ENCODE peak calls at places on chromosome 4, in four cellular contexts. One of them, this sample, is unnamed.

GRCh38 chr4:87849612-87850011 is 16.8 kb downstream of the MEPE start:
- DNase-seq in memory B cell: no peak
- DNase-seq in neural progenitor cell: no peak
- DNase-seq in stimulated activated CD4-positive, alpha-beta T cell treated with anti-CD3 and anti-CD28 coated beads, Interleukin-2, amount 100 ng/mL, for 48 hours: no peak
- DNase-seq in this sample: no peak

GRCh38 chr4:166169111-166169510 is 296.1 kb downstream of the TLL1 start:
- DNase-seq in neural progenitor cell: peak; percentile 58
- DNase-seq in memory B cell: no peak
- DNase-seq in stimulated activated CD4-positive, alpha-beta T cell treated with anti-CD3 and anti-CD28 coated beads, Interleukin-2, amount 100 ng/mL, for 48 hours: no peak
- DNase-seq in this sample: no peak

GRCh38 chr4:172040766-172041165 is 227.6 kb downstream of the GALNTL6 start:
- DNase-seq in neural progenitor cell: no peak
- DNase-seq in memory B cell: no peak
- DNase-seq in stimulated activated CD4-positive, alpha-beta T cell treated with anti-CD3 and anti-CD28 coated beads, Interleukin-2, amount 100 ng/mL, for 48 hours: no peak
- DNase-seq in this sample: no peak

GRCh38 chr4:152534541-152535231 is 1.2 kb downstream of the FBXW7 start:
- DNase-seq in neural progenitor cell: peak; percentile 61
- DNase-seq in memory B cell: peak; percentile 50
- DNase-seq in stimulated activated CD4-positive, alpha-beta T cell treated with anti-CD3 and anti-CD28 coated beads, Interleukin-2, amount 100 ng/mL, for 48 hours: peak; percentile 30
- DNase-seq in this sample: no peak

GRCh38 chr4:147825451-147826287 is 93.8 kb downstream of the ARHGAP10 start:
- DNase-seq in stimulated activated CD4-positive, alpha-beta T cell treated with anti-CD3 and anti-CD28 coated beads, Interleukin-2, amount 100 ng/mL, for 48 hours: no peak
- DNase-seq in neural progenitor cell: no peak
- DNase-seq in memory B cell: no peak
- DNase-seq in this sample: no peak

GRCh38 chr4:77566148-77566547 is 39.5 kb upstream of the CXCL13 start:
- DNase-seq in neural progenitor cell: no peak
- DNase-seq in memory B cell: no peak
- DNase-seq in stimulated activated CD4-positive, alpha-beta T cell treated with anti-CD3 and anti-CD28 coated beads, Interleukin-2, amount 100 ng/mL, for 48 hours: no peak
- DNase-seq in this sample: no peak

GRCh38 chr4:158130204-158130603 is 42.6 kb downstream of the GASK1B start:
- DNase-seq in memory B cell: no peak
- DNase-seq in stimulated activated CD4-positive, alpha-beta T cell treated with anti-CD3 and anti-CD28 coated beads, Interleukin-2, amount 100 ng/mL, for 48 hours: no peak
- DNase-seq in neural progenitor cell: no peak
- DNase-seq in this sample: no peak

GRCh38 chr4:54484361-54484760 is 173.4 kb upstream of the KIT start:
- DNase-seq in memory B cell: no peak
- DNase-seq in stimulated activated CD4-positive, alpha-beta T cell treated with anti-CD3 and anti-CD28 coated beads, Interleukin-2, amount 100 ng/mL, for 48 hours: no peak
- DNase-seq in neural progenitor cell: no peak
- DNase-seq in this sample: no peak

GRCh38 chr4:27398911-27399310 is 538.3 kb downstream of the STIM2 start:
- DNase-seq in stimulated activated CD4-positive, alpha-beta T cell treated with anti-CD3 and anti-CD28 coated beads, Interleukin-2, amount 100 ng/mL, for 48 hours: no peak
- DNase-seq in memory B cell: no peak
- DNase-seq in neural progenitor cell: no peak
- DNase-seq in this sample: no peak

GRCh38 chr4:56655627-56656345 is 25.3 kb downstream of the HOPX start:
- DNase-seq in neural progenitor cell: peak; percentile 40
- DNase-seq in memory B cell: peak; percentile 27
- DNase-seq in stimulated activated CD4-positive, alpha-beta T cell treated with anti-CD3 and anti-CD28 coated beads, Interleukin-2, amount 100 ng/mL, for 48 hours: no peak
- DNase-seq in this sample: no peak

GRCh38 chr4:177320721-177321120 is 11.0 kb downstream of the NEIL3 start:
- DNase-seq in memory B cell: no peak
- DNase-seq in stimulated activated CD4-positive, alpha-beta T cell treated with anti-CD3 and anti-CD28 coated beads, Interleukin-2, amount 100 ng/mL, for 48 hours: no peak
- DNase-seq in neural progenitor cell: no peak
- DNase-seq in this sample: no peak

GRCh38 chr4:110532901-110533589 is 57.1 kb downstream of the ENPEP start:
- DNase-seq in stimulated activated CD4-positive, alpha-beta T cell treated with anti-CD3 and anti-CD28 coated beads, Interleukin-2, amount 100 ng/mL, for 48 hours: no peak
- DNase-seq in memory B cell: no peak
- DNase-seq in neural progenitor cell: no peak
- DNase-seq in this sample: no peak

GRCh38 chr4:62953752-62954151 is 1455.5 kb downstream of the TECRL start:
- DNase-seq in stimulated activated CD4-positive, alpha-beta T cell treated with anti-CD3 and anti-CD28 coated beads, Interleukin-2, amount 100 ng/mL, for 48 hours: no peak
- DNase-seq in memory B cell: no peak
- DNase-seq in neural progenitor cell: no peak
- DNase-seq in this sample: no peak

GRCh38 chr4:24813732-24814131 is 18.4 kb downstream of the SOD3 start:
- DNase-seq in stimulated activated CD4-positive, alpha-beta T cell treated with anti-CD3 and anti-CD28 coated beads, Interleukin-2, amount 100 ng/mL, for 48 hours: no peak
- DNase-seq in memory B cell: no peak
- DNase-seq in neural progenitor cell: no peak
- DNase-seq in this sample: no peak

GRCh38 chr4:105361021-105361420 is 112.8 kb downstream of the PPA2 start:
- DNase-seq in memory B cell: no peak
- DNase-seq in stimulated activated CD4-positive, alpha-beta T cell treated with anti-CD3 and anti-CD28 coated beads, Interleukin-2, amount 100 ng/mL, for 48 hours: no peak
- DNase-seq in neural progenitor cell: no peak
- DNase-seq in this sample: no peak

GRCh38 chr4:140359571-140360427 is 13.6 kb upstream of the SCOC start:
- DNase-seq in stimulated activated CD4-positive, alpha-beta T cell treated with anti-CD3 and anti-CD28 coated beads, Interleukin-2, amount 100 ng/mL, for 48 hours: peak; percentile 82
- DNase-seq in memory B cell: peak; percentile 78
- DNase-seq in neural progenitor cell: peak; percentile 90
- DNase-seq in this sample: peak; percentile 80

GRCh38 chr4:77742054-77742453 is 77.1 kb downstream of the CNOT6L start:
- DNase-seq in memory B cell: no peak
- DNase-seq in neural progenitor cell: no peak
- DNase-seq in stimulated activated CD4-positive, alpha-beta T cell treated with anti-CD3 and anti-CD28 coated beads, Interleukin-2, amount 100 ng/mL, for 48 hours: no peak
- DNase-seq in this sample: no peak